ENCODE peak calls at places on chromosomes 13 and 19, in seven cellular contexts. S, P, I, D, L, H and B are unnamed samples.

GRCh38 chr13:97229699-97230098 is 7.6 kb downstream of the MBNL2 start:
- DNase-seq in S (no peak), P (no peak), I (no peak), D (no peak), L (no peak), H (no peak), B (no peak)

GRCh38 chr19:49879243-49879960 is 1.9 kb downstream of the TBC1D17 start:
- DNase-seq in S (no peak), P (no peak), I (no peak), D (no peak), L (peak; percentile 54), H (no peak), B (no peak)

GRCh38 chr13:66407159-66407558 is 823.0 kb downstream of the PCDH9 start:
- DNase-seq in S (no peak), P (no peak), I (no peak), D (no peak), L (no peak), H (no peak), B (no peak)

GRCh38 chr19:4715529-4716221 is 8.0 kb downstream of the DPP9 start:
- DNase-seq in S (no peak), P (no peak), I (no peak), D (no peak), L (no peak), H (no peak), B (no peak)

GRCh38 chr19:7871280-7871529 is 3.0 kb downstream of the PRR36 start:
- DNase-seq in S (no peak), P (no peak), I (no peak), D (no peak), L (no peak), H (no peak), B (no peak)

GRCh38 chr19:18349524-18350128 is 9.2 kb downstream of the PGPEP1 start:
- DNase-seq in S (no peak), P (peak; percentile 43), I (peak; percentile 63), D (no peak), L (peak; percentile 73), H (peak; percentile 71), B (peak; percentile 52)

GRCh38 chr19:20423381-20424207 is 142.0 kb downstream of the ZNF737 start:
- DNase-seq in S (peak; percentile 77), P (peak; percentile 3), I (peak; percentile 66), D (no peak), L (peak; percentile 74), H (peak; percentile 27), B (peak; percentile 7)

GRCh38 chr19:35959040-35959967 is 23.1 kb downstream of the LRFN3 start:
- DNase-seq in S (no peak), P (no peak), I (no peak), D (peak; percentile 74), L (peak; percentile 61), H (peak; percentile 41), B (peak; percentile 49)

DNA sequence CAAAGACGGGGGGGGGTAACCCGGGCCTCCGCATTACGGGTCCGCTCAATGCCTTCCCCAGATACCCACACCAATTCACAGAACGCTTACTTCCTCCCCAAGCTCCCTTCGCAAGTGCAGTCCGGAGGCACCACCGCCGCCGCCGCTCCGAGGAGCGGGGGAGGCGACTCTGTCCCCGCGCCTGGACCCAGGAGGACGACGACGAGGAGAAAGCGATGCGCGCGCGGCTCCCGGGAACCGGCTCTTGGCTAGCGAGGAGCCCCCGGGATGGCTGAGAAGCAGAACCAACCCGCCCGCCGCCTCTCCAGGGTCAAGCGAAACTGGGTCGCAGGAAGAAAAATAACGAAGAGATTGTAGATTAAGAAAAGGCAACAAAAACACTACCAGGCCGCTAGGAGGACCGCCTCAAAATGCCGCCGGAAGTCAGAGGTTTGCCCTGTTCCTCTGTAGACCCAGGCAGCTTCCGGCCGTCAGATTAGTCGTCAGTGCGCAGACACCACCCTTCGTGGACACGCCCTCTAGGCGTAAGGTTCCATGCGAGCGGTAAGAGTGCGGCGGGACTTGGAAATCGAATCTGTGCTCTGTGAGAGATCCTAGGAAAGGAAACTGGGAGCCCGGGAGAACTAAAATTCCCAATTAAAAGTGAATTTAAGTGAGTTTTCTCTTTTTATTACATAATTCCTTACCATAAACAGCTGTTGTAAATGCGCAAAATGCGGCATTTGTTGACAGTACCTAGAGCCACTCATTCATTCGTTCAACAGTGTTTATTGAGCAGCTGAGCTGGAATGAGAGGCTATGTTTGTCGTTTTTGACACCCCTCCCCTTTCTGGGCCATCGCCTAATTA is at the start of gene ZC3H13:
- DNase-seq in S (peak; percentile 94), P (peak; percentile 82), I (peak; percentile 96), D (peak; percentile 88), L (peak; percentile 95), H (peak; percentile 94), B (peak; percentile 87)
- TF ChIP-seq CTCF in S (peak; percentile 35), P (peak; percentile 66), I (peak; percentile 26), D (peak; percentile 37), L (peak; percentile 32), H (peak; percentile 21), B (peak; percentile 29)

DNA sequence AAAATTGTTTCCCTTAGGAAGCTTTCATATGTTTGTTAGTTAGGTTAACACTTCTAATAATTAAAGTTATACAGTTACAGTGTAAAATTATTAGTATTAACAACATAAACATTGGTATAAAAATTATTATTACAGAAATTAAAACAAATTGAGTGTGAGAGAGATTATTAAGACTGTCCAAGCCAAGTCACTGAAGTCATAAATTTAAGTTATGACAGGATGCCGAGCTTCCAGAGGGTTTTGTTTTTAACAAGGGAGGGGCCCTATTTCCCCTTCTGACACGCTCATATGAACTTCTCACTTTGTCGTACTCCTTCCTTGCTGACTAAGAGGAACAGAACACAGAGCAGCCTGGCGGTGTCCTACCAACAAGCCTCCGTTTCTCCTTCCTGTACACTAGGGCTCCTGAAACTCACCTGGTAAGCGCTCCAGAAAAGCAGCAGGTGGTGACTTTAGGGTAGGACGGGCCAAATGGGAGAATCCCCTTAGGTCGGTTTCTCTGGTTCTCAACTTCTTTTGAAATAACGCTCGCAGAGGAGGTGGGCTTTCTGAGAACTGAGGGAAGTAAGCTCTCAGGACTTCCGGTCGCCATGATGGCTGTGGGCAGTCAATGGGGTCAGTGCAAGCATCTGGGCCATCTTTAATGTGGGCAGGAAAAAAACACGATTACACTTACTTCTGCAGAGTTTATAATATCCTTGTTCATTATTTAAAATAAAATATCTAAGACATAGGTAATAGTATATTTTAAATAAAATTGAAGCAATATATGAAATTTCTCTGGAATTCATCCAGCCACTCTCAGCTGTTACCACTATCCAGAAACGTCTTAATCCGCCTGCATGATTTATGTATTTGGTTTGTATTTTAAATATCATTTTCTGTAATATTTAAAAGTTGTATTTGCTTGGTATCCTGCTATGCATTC is at the start of gene CARD8:
- DNase-seq in S (peak; percentile 86), P (peak; percentile 62), I (peak; percentile 90), D (peak; percentile 64), L (peak; percentile 85), H (peak; percentile 93), B (peak; percentile 66)
- TF ChIP-seq CTCF in S (peak; percentile 7), P (no peak), I (peak; percentile 6), D (no peak), L (no peak), H (peak; percentile 4), B (no peak)

GRCh38 chr13:39527961-39528720 is 74.9 kb downstream of the LHFPL6 start:
- DNase-seq in S (peak; percentile 68), P (no peak), I (peak; percentile 96), D (no peak), L (no peak), H (no peak), B (no peak)

GRCh38 chr13:39522329-39522728 is 80.7 kb downstream of the LHFPL6 start:
- DNase-seq in S (no peak), P (no peak), I (no peak), D (no peak), L (no peak), H (no peak), B (no peak)

GRCh38 chr13:39526499-39526898 is 76.5 kb downstream of the LHFPL6 start:
- DNase-seq in S (no peak), P (no peak), I (no peak), D (no peak), L (no peak), H (no peak), B (no peak)

GRCh38 chr13:39527301-39527700 is 75.7 kb downstream of the LHFPL6 start:
- DNase-seq in S (no peak), P (no peak), I (no peak), D (no peak), L (no peak), H (no peak), B (no peak)

DNA sequence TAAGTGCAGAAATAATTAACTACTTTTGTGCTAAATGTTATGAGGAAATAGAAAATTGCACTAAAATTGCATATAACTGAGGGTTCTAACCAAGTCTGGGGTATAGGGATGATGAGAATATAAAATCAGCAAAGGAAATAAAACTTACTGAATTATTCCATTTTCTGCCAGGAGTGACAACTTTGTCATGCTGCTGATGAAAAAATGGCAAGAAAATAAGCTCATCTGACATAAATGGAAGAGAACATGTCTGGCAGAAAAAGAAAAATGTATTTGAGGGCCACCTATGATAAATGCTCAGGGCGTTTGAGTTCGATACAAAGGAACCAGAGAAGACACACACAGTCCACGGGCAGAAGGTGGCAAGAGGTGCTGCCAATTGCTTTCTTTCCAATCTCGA is 78.2 kb downstream of the LHFPL6 start:
- DNase-seq in S (no peak), P (no peak), I (no peak), D (no peak), L (no peak), H (no peak), B (no peak)
- TF ChIP-seq CTCF in S (no peak), P (no peak), I (no peak), D (no peak), L (no peak), H (no peak), B (no peak)

GRCh38 chr13:33109801-33110200 is 93.6 kb downstream of the KL start:
- DNase-seq in S (no peak), P (no peak), I (peak; percentile 43), D (no peak), L (no peak), H (peak; percentile 19), B (no peak)
- TF ChIP-seq CTCF in S (no peak), P (peak; percentile 20), I (peak; percentile 36), D (no peak), L (no peak), H (peak; percentile 24), B (no peak)